ENCODE peak calls at places on chromosomes 1 and 21, in four cellular contexts. One of them, this sample, is unnamed.

GRCh38 chr1:234600418-234601216 is 9.4 kb downstream of the IRF2BP2 start:
- DNase-seq in left ventricle myocardium inferior: peak
- DNase-seq in DND-41: no peak
- DNase-seq in body of pancreas: peak
- DNase-seq in this sample: no peak

GRCh38 chr1:206895320-206895719 is 1.9 kb upstream of the IL24 start:
- DNase-seq in left ventricle myocardium inferior: no peak
- DNase-seq in DND-41: no peak
- DNase-seq in body of pancreas: no peak
- DNase-seq in this sample: no peak

GRCh38 chr1:201021333-201022177 is 2.0 kb downstream of the KIF21B start:
- DNase-seq in left ventricle myocardium inferior: no peak
- DNase-seq in DND-41: peak
- DNase-seq in body of pancreas: no peak
- DNase-seq in this sample: no peak

GRCh38 chr21:16358021-16358420 is 628.2 kb downstream of the USP25 start:
- DNase-seq in left ventricle myocardium inferior: no peak
- DNase-seq in DND-41: no peak
- DNase-seq in body of pancreas: no peak
- DNase-seq in this sample: no peak

GRCh38 chr1:233337505-233337904 is 10.0 kb downstream of the MAP3K21 start:
- DNase-seq in left ventricle myocardium inferior: no peak
- DNase-seq in DND-41: no peak
- DNase-seq in body of pancreas: peak
- DNase-seq in this sample: no peak

GRCh38 chr1:1310476-1311053 is 2.2 kb downstream of the PUSL1 start:
- DNase-seq in left ventricle myocardium inferior: no peak
- DNase-seq in DND-41: no peak
- DNase-seq in body of pancreas: no peak
- DNase-seq in this sample: no peak

GRCh38 chr1:29478046-29478791 is 241.9 kb downstream of the PTPRU start:
- DNase-seq in left ventricle myocardium inferior: no peak
- DNase-seq in DND-41: no peak
- DNase-seq in body of pancreas: no peak
- DNase-seq in this sample: no peak

GRCh38 chr1:55214903-55215193 is 316 bp downstream of the USP24 start:
- DNase-seq in left ventricle myocardium inferior: peak
- DNase-seq in DND-41: no peak
- DNase-seq in body of pancreas: peak
- DNase-seq in this sample: no peak

GRCh38 chr1:228093050-228093906 is 9.8 kb downstream of the C1orf35 start:
- DNase-seq in left ventricle myocardium inferior: no peak
- DNase-seq in DND-41: peak
- DNase-seq in body of pancreas: no peak
- DNase-seq in this sample: no peak

GRCh38 chr1:31760422-31760900 is 3.7 kb downstream of the ADGRB2 start:
- DNase-seq in left ventricle myocardium inferior: no peak
- DNase-seq in DND-41: no peak
- DNase-seq in body of pancreas: no peak
- DNase-seq in this sample: peak

GRCh38 chr1:234730542-234731370 is 120.8 kb upstream of the IRF2BP2 start:
- DNase-seq in left ventricle myocardium inferior: no peak
- DNase-seq in DND-41: peak
- DNase-seq in body of pancreas: no peak
- DNase-seq in this sample: no peak

GRCh38 chr1:20148571-20149500 is 9.7 kb downstream of the PLA2G2F start:
- DNase-seq in left ventricle myocardium inferior: no peak
- DNase-seq in DND-41: no peak
- DNase-seq in body of pancreas: no peak
- DNase-seq in this sample: no peak

GRCh38 chr1:153475282-153475681 is 14.8 kb upstream of the S100A7 start:
- DNase-seq in left ventricle myocardium inferior: no peak
- DNase-seq in DND-41: no peak
- DNase-seq in body of pancreas: no peak
- DNase-seq in this sample: no peak

GRCh38 chr1:235882816-235883215 is 16.1 kb upstream of the LYST start:
- DNase-seq in left ventricle myocardium inferior: no peak
- DNase-seq in DND-41: no peak
- DNase-seq in body of pancreas: no peak
- DNase-seq in this sample: no peak

GRCh38 chr1:54937469-54937868 is 43.0 kb upstream of the TMEM61 start:
- DNase-seq in left ventricle myocardium inferior: no peak
- DNase-seq in DND-41: no peak
- DNase-seq in body of pancreas: no peak
- DNase-seq in this sample: no peak

GRCh38 chr1:14362331-14362730 is 236.2 kb upstream of the KAZN start:
- DNase-seq in left ventricle myocardium inferior: no peak
- DNase-seq in DND-41: no peak
- DNase-seq in body of pancreas: no peak
- DNase-seq in this sample: no peak

GRCh38 chr1:235624751-235625192 is 24.8 kb downstream of the GNG4 start:
- DNase-seq in left ventricle myocardium inferior: no peak
- DNase-seq in DND-41: peak
- DNase-seq in body of pancreas: no peak
- DNase-seq in this sample: no peak

GRCh38 chr1:209962856-209963255 is 24.8 kb downstream of the SYT14 start:
- DNase-seq in left ventricle myocardium inferior: no peak
- DNase-seq in DND-41: no peak
- DNase-seq in body of pancreas: no peak
- DNase-seq in this sample: no peak

GRCh38 chr1:31504001-31504400 is 72.3 kb upstream of the TINAGL1 start:
- DNase-seq in left ventricle myocardium inferior: no peak
- DNase-seq in DND-41: no peak
- DNase-seq in body of pancreas: no peak
- DNase-seq in this sample: no peak

GRCh38 chr1:203871114-203871875 is 9.9 kb downstream of the SNRPE start:
- DNase-seq in left ventricle myocardium inferior: no peak
- DNase-seq in DND-41: no peak
- DNase-seq in body of pancreas: peak
- DNase-seq in this sample: no peak

GRCh38 chr21:33332143-33332542 is 7.4 kb downstream of the IFNAR1 start:
- DNase-seq in left ventricle myocardium inferior: no peak
- DNase-seq in DND-41: no peak
- DNase-seq in body of pancreas: no peak
- DNase-seq in this sample: no peak

GRCh38 chr21:16285646-16286223 is 556.0 kb downstream of the USP25 start:
- DNase-seq in left ventricle myocardium inferior: no peak
- DNase-seq in DND-41: no peak
- DNase-seq in body of pancreas: no peak
- DNase-seq in this sample: no peak

GRCh38 chr1:29527314-29528004 is 291.1 kb downstream of the PTPRU start:
- DNase-seq in left ventricle myocardium inferior: no peak
- DNase-seq in DND-41: no peak
- DNase-seq in body of pancreas: no peak
- DNase-seq in this sample: no peak

GRCh38 chr1:182616130-182617074 is 12.2 kb upstream of the RGS16 start:
- DNase-seq in left ventricle myocardium inferior: peak
- DNase-seq in DND-41: peak
- DNase-seq in body of pancreas: peak
- DNase-seq in this sample: peak

GRCh38 chr1:62823556-62823955 is 39.6 kb downstream of the ATG4C start:
- DNase-seq in left ventricle myocardium inferior: no peak
- DNase-seq in DND-41: no peak
- DNase-seq in body of pancreas: no peak
- DNase-seq in this sample: no peak

GRCh38 chr1:13748610-13749505 is 48.9 kb downstream of the PRDM2 start:
- DNase-seq in left ventricle myocardium inferior: peak
- DNase-seq in DND-41: peak
- DNase-seq in body of pancreas: peak
- DNase-seq in this sample: peak

GRCh38 chr1:78919150-78919549 is 87.4 kb downstream of the ADGRL4 start:
- DNase-seq in left ventricle myocardium inferior: no peak
- DNase-seq in DND-41: no peak
- DNase-seq in body of pancreas: no peak
- DNase-seq in this sample: no peak

GRCh38 chr1:1345384-1345783 is 3.8 kb downstream of the DVL1 start:
- DNase-seq in left ventricle myocardium inferior: no peak
- DNase-seq in DND-41: no peak
- DNase-seq in body of pancreas: no peak
- DNase-seq in this sample: no peak

GRCh38 chr1:39501666-39502065 is 10.2 kb downstream of the BMP8A start:
- DNase-seq in left ventricle myocardium inferior: no peak
- DNase-seq in DND-41: no peak
- DNase-seq in body of pancreas: no peak
- DNase-seq in this sample: no peak

GRCh38 chr1:75672528-75673393 is 51.7 kb upstream of the ACADM start:
- DNase-seq in left ventricle myocardium inferior: no peak
- DNase-seq in DND-41: no peak
- DNase-seq in body of pancreas: no peak
- DNase-seq in this sample: no peak

GRCh38 chr1:223143760-223144248 is 756 bp upstream of the TLR5 start:
- DNase-seq in left ventricle myocardium inferior: peak
- DNase-seq in DND-41: peak
- DNase-seq in body of pancreas: peak
- DNase-seq in this sample: peak

GRCh38 chr1:198259336-198260109 is 102.7 kb downstream of the NEK7 start:
- DNase-seq in left ventricle myocardium inferior: no peak
- DNase-seq in DND-41: no peak
- DNase-seq in body of pancreas: no peak
- DNase-seq in this sample: no peak

GRCh38 chr21:15870819-15871218 is 141.0 kb downstream of the USP25 start:
- DNase-seq in left ventricle myocardium inferior: no peak
- DNase-seq in DND-41: no peak
- DNase-seq in body of pancreas: no peak
- DNase-seq in this sample: no peak

GRCh38 chr1:51636765-51637522 is 20.1 kb downstream of the OSBPL9 start:
- DNase-seq in left ventricle myocardium inferior: no peak
- DNase-seq in DND-41: no peak
- DNase-seq in body of pancreas: peak
- DNase-seq in this sample: no peak

GRCh38 chr1:227343727-227344551 is 25.6 kb upstream of the CDC42BPA start:
- DNase-seq in left ventricle myocardium inferior: no peak
- DNase-seq in DND-41: no peak
- DNase-seq in body of pancreas: no peak
- DNase-seq in this sample: no peak

GRCh38 chr1:116255933-116256649 is 117.0 kb upstream of the ATP1A1 start:
- DNase-seq in left ventricle myocardium inferior: no peak
- DNase-seq in DND-41: no peak
- DNase-seq in body of pancreas: no peak
- DNase-seq in this sample: no peak

GRCh38 chr1:200837931-200838571 is 34.7 kb upstream of the GPR25 start:
- DNase-seq in left ventricle myocardium inferior: no peak
- DNase-seq in DND-41: no peak
- DNase-seq in body of pancreas: no peak
- DNase-seq in this sample: no peak

GRCh38 chr1:222892137-222892763 is 77.4 kb downstream of the DISP1 start:
- DNase-seq in left ventricle myocardium inferior: no peak
- DNase-seq in DND-41: no peak
- DNase-seq in body of pancreas: no peak
- DNase-seq in this sample: no peak

GRCh38 chr1:214588963-214589597 is 13.9 kb upstream of the CENPF start:
- DNase-seq in left ventricle myocardium inferior: no peak
- DNase-seq in DND-41: no peak
- DNase-seq in body of pancreas: no peak
- DNase-seq in this sample: no peak

GRCh38 chr1:214587165-214587564 is 15.8 kb upstream of the CENPF start:
- DNase-seq in left ventricle myocardium inferior: no peak
- DNase-seq in DND-41: no peak
- DNase-seq in body of pancreas: no peak
- DNase-seq in this sample: no peak

GRCh38 chr1:214586621-214587020 is 16.4 kb upstream of the CENPF start:
- DNase-seq in left ventricle myocardium inferior: no peak
- DNase-seq in DND-41: no peak
- DNase-seq in body of pancreas: no peak
- DNase-seq in this sample: no peak

GRCh38 chr1:214593158-214593557 is 9.8 kb upstream of the CENPF start:
- DNase-seq in left ventricle myocardium inferior: no peak
- DNase-seq in DND-41: no peak
- DNase-seq in body of pancreas: no peak
- DNase-seq in this sample: no peak

DNA sequence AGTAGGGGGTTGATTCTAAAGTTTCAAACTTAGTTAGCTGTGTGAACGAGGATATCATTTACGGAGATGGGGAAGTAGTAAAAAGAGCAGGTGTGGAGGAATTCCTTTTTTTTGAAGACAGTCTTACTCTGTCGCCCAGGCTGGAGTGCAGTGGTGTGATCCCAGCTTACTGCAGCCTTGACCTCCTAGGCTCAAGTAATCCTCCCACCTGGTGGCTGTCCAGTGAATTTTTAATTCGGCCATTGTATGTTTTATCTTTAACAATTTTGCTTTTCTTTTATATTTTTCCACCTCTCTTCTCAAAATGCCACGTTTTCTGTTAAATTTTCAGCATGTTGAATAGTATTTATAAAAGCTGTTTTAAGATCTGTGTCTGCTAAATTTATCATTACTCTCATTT is 12.3 kb upstream of the CENPF start:
- DNase-seq in left ventricle myocardium inferior: no peak
- DNase-seq in DND-41: no peak
- DNase-seq in body of pancreas: no peak
- DNase-seq in this sample: no peak
- TF ChIP-seq CTCF in left ventricle myocardium inferior: no peak
- TF ChIP-seq CTCF in DND-41: no peak
- TF ChIP-seq CTCF in body of pancreas: no peak
- TF ChIP-seq CTCF in this sample: no peak

DNA sequence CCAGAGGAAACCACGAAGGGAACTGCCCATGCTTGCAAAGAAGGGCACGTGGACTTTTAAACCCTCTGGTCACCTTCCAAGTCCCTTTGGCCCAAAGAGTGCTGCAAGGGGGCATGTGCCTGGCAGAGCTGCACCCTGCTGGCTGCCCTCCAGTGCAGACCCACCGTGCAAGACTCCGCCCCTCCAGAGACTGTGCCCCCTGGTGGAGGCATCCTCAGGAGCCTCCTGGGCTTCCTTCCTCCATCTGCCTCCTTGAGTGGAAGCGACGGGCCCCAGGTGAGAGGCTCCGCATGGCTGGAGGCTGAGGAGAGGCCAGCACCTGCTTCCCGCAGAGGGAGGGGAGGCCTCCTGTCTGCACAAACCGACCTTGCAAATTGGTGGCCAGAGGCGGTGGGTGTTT is 100.7 kb downstream of the CRYAA start:
- DNase-seq in left ventricle myocardium inferior: peak
- DNase-seq in DND-41: peak
- DNase-seq in body of pancreas: no peak
- DNase-seq in this sample: peak
- TF ChIP-seq CTCF in left ventricle myocardium inferior: no peak
- TF ChIP-seq CTCF in DND-41: peak
- TF ChIP-seq CTCF in body of pancreas: no peak
- TF ChIP-seq CTCF in this sample: peak

GRCh38 chr21:25871566-25871965 is 136.8 kb downstream of the GABPA start:
- DNase-seq in left ventricle myocardium inferior: no peak
- DNase-seq in DND-41: no peak
- DNase-seq in body of pancreas: no peak
- DNase-seq in this sample: no peak
- TF ChIP-seq CTCF in left ventricle myocardium inferior: no peak
- TF ChIP-seq CTCF in DND-41: peak
- TF ChIP-seq CTCF in body of pancreas: no peak
- TF ChIP-seq CTCF in this sample: no peak

GRCh38 chr21:34579411-34579810 is 35.5 kb downstream of the RCAN1 start:
- DNase-seq in left ventricle myocardium inferior: no peak
- DNase-seq in DND-41: no peak
- DNase-seq in body of pancreas: no peak
- DNase-seq in this sample: no peak

GRCh38 chr21:34580181-34580700 is 34.7 kb downstream of the RCAN1 start:
- DNase-seq in left ventricle myocardium inferior: peak
- DNase-seq in DND-41: no peak
- DNase-seq in body of pancreas: peak
- DNase-seq in this sample: no peak

GRCh38 chr21:34583926-34584563 is 30.9 kb downstream of the RCAN1 start:
- DNase-seq in left ventricle myocardium inferior: no peak
- DNase-seq in DND-41: no peak
- DNase-seq in body of pancreas: no peak
- DNase-seq in this sample: no peak

GRCh38 chr21:34582506-34583150 is 32.3 kb downstream of the RCAN1 start:
- DNase-seq in left ventricle myocardium inferior: peak
- DNase-seq in DND-41: no peak
- DNase-seq in body of pancreas: no peak
- DNase-seq in this sample: no peak
- TF ChIP-seq CTCF in left ventricle myocardium inferior: peak
- TF ChIP-seq CTCF in DND-41: peak
- TF ChIP-seq CTCF in body of pancreas: peak
- TF ChIP-seq CTCF in this sample: no peak

This sample was measured in CD4-positive, alpha-beta T cell.